ENCODE peak calls at places on chromosomes 12 and 14, in six cellular contexts. One of them, this sample, is unnamed.

GRCh38 chr14:70897475-70897874 is 9.8 kb upstream of the PCNX1 start:
- DNase-seq in stomach: no peak
- DNase-seq in HTR-8/SVneo: no peak
- DNase-seq in B cell: no peak
- DNase-seq in H9: no peak
- DNase-seq in substantia nigra: no peak
- DNase-seq in this sample: no peak

GRCh38 chr12:66900616-66901015 is 221.7 kb upstream of the GRIP1 start:
- DNase-seq in stomach: no peak
- DNase-seq in HTR-8/SVneo: no peak
- DNase-seq in B cell: no peak
- DNase-seq in H9: no peak
- DNase-seq in substantia nigra: no peak
- DNase-seq in this sample: peak

GRCh38 chr12:93050748-93051081 is 121.6 kb upstream of the EEA1 start:
- DNase-seq in stomach: no peak
- DNase-seq in HTR-8/SVneo: no peak
- DNase-seq in B cell: no peak
- DNase-seq in H9: no peak
- DNase-seq in substantia nigra: no peak
- DNase-seq in this sample: no peak

GRCh38 chr12:107027304-107028053 is 40.5 kb upstream of the MTERF2 start:
- DNase-seq in stomach: no peak
- DNase-seq in HTR-8/SVneo: peak
- DNase-seq in B cell: no peak
- DNase-seq in H9: no peak
- DNase-seq in substantia nigra: no peak
- DNase-seq in this sample: peak

GRCh38 chr12:24902521-24903304 is 46.2 kb downstream of the BCAT1 start:
- DNase-seq in stomach: no peak
- DNase-seq in HTR-8/SVneo: no peak
- DNase-seq in B cell: peak
- DNase-seq in H9: peak
- DNase-seq in substantia nigra: peak
- DNase-seq in this sample: no peak

GRCh38 chr14:70234066-70234950 is 45.6 kb upstream of the SLC8A3 start:
- DNase-seq in stomach: no peak
- DNase-seq in HTR-8/SVneo: no peak
- DNase-seq in B cell: no peak
- DNase-seq in H9: no peak
- DNase-seq in substantia nigra: no peak
- DNase-seq in this sample: no peak

GRCh38 chr12:65282840-65283239 is 4.4 kb downstream of the MSRB3 start:
- DNase-seq in stomach: no peak
- DNase-seq in HTR-8/SVneo: no peak
- DNase-seq in B cell: no peak
- DNase-seq in H9: no peak
- DNase-seq in substantia nigra: no peak
- DNase-seq in this sample: no peak

GRCh38 chr12:44544018-44544417 is 332.1 kb downstream of the NELL2 start:
- DNase-seq in stomach: no peak
- DNase-seq in HTR-8/SVneo: no peak
- DNase-seq in B cell: no peak
- DNase-seq in H9: no peak
- DNase-seq in substantia nigra: no peak
- DNase-seq in this sample: no peak

GRCh38 chr12:96431067-96431466 is 30.8 kb upstream of the CDK17 start:
- DNase-seq in stomach: no peak
- DNase-seq in HTR-8/SVneo: no peak
- DNase-seq in B cell: no peak
- DNase-seq in H9: no peak
- DNase-seq in substantia nigra: no peak
- DNase-seq in this sample: no peak

GRCh38 chr14:102442241-102443211 is 67.0 kb downstream of the ANKRD9 start:
- DNase-seq in stomach: no peak
- DNase-seq in HTR-8/SVneo: no peak
- DNase-seq in B cell: no peak
- DNase-seq in H9: no peak
- DNase-seq in substantia nigra: no peak
- DNase-seq in this sample: no peak

This sample was measured in SHP77.